ENCODE peak calls at places on chromosome 15, in eight cellular contexts. I is sigmoid colon, W is Calu3, T is GM23338, V is spleen, U is nephron progenitor cell, E is testis, H is right atrium auricular region. Y is an unnamed sample.

GRCh38 chr15:35764661-35765519 is 218.9 kb upstream of the DPH6 start:
- DNase-seq in W (no peak), I (no peak), U (no peak), H (no peak), E (no peak), T (no peak), V (no peak), Y (no peak)

GRCh38 chr15:85910796-85911195 is 116.1 kb upstream of the KLHL25 start:
- DNase-seq in W (no peak), I (no peak), T (no peak), V (no peak), H (no peak), U (no peak), E (no peak), Y (no peak)

GRCh38 chr15:95994418-95994817 is 336.1 kb upstream of the NR2F2 start:
- DNase-seq in T (no peak), H (no peak), E (no peak), V (no peak), I (no peak), U (no peak), W (no peak), Y (no peak)

GRCh38 chr15:44536962-44537727 is at the start of gene EIF3J:
- DNase-seq in U (peak), W (peak), E (peak), H (peak), T (peak), I (peak), V (peak), Y (peak)

GRCh38 chr15:29920515-29920914 is 98.2 kb upstream of the TJP1 start:
- DNase-seq in E (no peak), W (peak), I (no peak), U (no peak), H (no peak), T (peak), V (no peak), Y (no peak)

GRCh38 chr15:40103864-40104271 is 4.8 kb downstream of the BMF start:
- DNase-seq in I (no peak), V (peak), U (no peak), W (no peak), T (no peak), H (no peak), E (no peak), Y (no peak)

GRCh38 chr15:70976856-70977255 is 84.2 kb downstream of the LRRC49 start:
- DNase-seq in I (no peak), W (no peak), E (no peak), H (no peak), T (no peak), U (no peak), V (no peak), Y (no peak)

GRCh38 chr15:64923546-64923945 is 11.8 kb downstream of the ANKDD1A start:
- DNase-seq in H (no peak), W (no peak), E (no peak), T (no peak), U (no peak), V (no peak), I (no peak), Y (no peak)

GRCh38 chr15:95937128-95937528 is 393.4 kb upstream of the NR2F2 start:
- DNase-seq in H (no peak), E (no peak), V (no peak), U (no peak), I (no peak), T (no peak), W (no peak), Y (no peak)

GRCh38 chr15:58988011-58988785 is 735 bp downstream of the RNF111 start:
- DNase-seq in V (peak), H (peak), E (peak), U (peak), W (peak), I (peak), T (peak), Y (no peak)

GRCh38 chr15:58981808-58982475 is 5.5 kb upstream of the RNF111 start:
- DNase-seq in T (no peak), U (no peak), H (no peak), I (no peak), W (no peak), V (no peak), E (no peak), Y (no peak)

GRCh38 chr15:58985443-58985842 is 2.0 kb upstream of the RNF111 start:
- DNase-seq in T (peak), U (no peak), W (no peak), V (no peak), I (peak), H (peak), E (peak), Y (no peak)

GRCh38 chr15:58987036-58987435 is 427 bp upstream of the RNF111 start:
- DNase-seq in I (no peak), V (no peak), U (no peak), T (no peak), E (no peak), H (no peak), W (no peak), Y (no peak)

GRCh38 chr15:58987501-58988010 is at the start of gene RNF111:
- DNase-seq in E (peak), I (peak), T (peak), H (peak), U (peak), V (peak), W (peak), Y (no peak)
- TF ChIP-seq CTCF in E (no peak), I (no peak), T (no peak), H (no peak), U (no peak), V (no peak), W (no peak), Y (no peak)

DNA sequence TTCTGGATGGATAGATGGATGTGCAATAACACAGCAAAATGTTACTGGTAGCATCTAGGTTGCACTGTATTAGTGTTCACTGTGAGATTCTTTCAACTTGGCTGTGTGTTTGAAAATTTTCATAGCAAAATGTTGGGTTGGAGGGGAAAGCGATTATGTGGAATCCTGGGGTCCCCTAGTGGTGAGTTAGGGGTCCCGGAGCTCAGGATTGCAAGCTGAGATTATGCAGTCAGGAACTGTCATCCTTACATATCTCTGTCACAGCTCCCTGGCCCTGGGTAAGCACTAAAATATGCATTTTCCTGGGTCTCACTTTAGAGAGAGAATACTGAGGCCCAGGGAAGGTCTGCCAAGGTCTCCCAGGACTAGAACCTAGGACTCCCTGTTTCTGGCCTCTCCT is 77.2 kb downstream of the CEMIP start:
- DNase-seq in W (peak), H (no peak), I (no peak), T (peak), V (no peak), E (no peak), U (no peak), Y (no peak)
- TF ChIP-seq CTCF in W (peak), H (no peak), I (no peak), T (peak), V (no peak), E (no peak), U (peak), Y (peak)

GRCh38 chr15:100995471-100996430 is 76.6 kb downstream of the LRRK1 start:
- DNase-seq in W (no peak), T (no peak), H (peak), I (peak), V (no peak), E (no peak), U (no peak), Y (no peak)
- TF ChIP-seq CTCF in W (no peak), T (no peak), H (no peak), I (no peak), V (no peak), E (no peak), U (no peak), Y (no peak)

GRCh38 chr15:56492786-56493555 is 28.0 kb upstream of the MNS1 start:
- DNase-seq in V (no peak), W (no peak), H (no peak), T (no peak), U (no peak), I (no peak), E (no peak), Y (no peak)

GRCh38 chr15:56491110-56491722 is 26.3 kb upstream of the MNS1 start:
- DNase-seq in V (no peak), H (peak), U (peak), I (peak), W (peak), E (peak), T (peak), Y (no peak)

GRCh38 chr15:56495050-56495449 is 30.1 kb upstream of the MNS1 start:
- DNase-seq in W (peak), E (no peak), T (no peak), H (no peak), U (no peak), I (no peak), V (no peak), Y (no peak)

GRCh38 chr15:56496635-56497034 is 31.7 kb upstream of the MNS1 start:
- DNase-seq in W (peak), V (no peak), T (peak), E (no peak), U (no peak), I (no peak), H (no peak), Y (no peak)
- TF ChIP-seq CTCF in W (peak), V (peak), T (peak), E (peak), U (peak), I (peak), H (peak), Y (peak)

Y was measured in chondrocyte.